ENCODE peak calls at places on chromosomes 11 and 22, in six cellular contexts. N is spleen, T is IMR-90, Q is uterus, M is A549, I is transverse colon. O is an unnamed sample. For H3K9me3, the result is how much of the 10 kb centered on the place peaks cover.

GRCh38 chr22:32723632-32724031 is 77.9 kb upstream of the TIMP3 start:
- DNase-seq in N (peak), T (peak), Q (peak), M (no peak), I (peak), O (no peak)

GRCh38 chr11:96168623-96169022 is 174.4 kb downstream of the MAML2 start:
- DNase-seq in N (no peak), T (peak), Q (peak), M (peak), I (no peak), O (peak)

GRCh38 chr22:19556963-19557545 is 32.8 kb upstream of the CLDN5 start:
- DNase-seq in N (no peak), T (no peak), Q (no peak), M (no peak), I (no peak), O (no peak)

GRCh38 chr11:70471254-70471653 is 72.9 kb downstream of the CTTN start:
- DNase-seq in N (peak), T (no peak), Q (no peak), M (peak), I (no peak), O (no peak)

GRCh38 chr11:70243912-70244652 is 26.4 kb upstream of the PPFIA1 start:
- DNase-seq in N (no peak), T (no peak), Q (no peak), M (peak), I (no peak), O (no peak)

GRCh38 chr22:17264321-17265052 is 45.3 kb upstream of the ADA2 start:
- DNase-seq in N (no peak), T (peak), Q (peak), M (no peak), I (no peak), O (peak)

GRCh38 chr11:19714387-19715363 is 2.0 kb downstream of the NAV2 start:
- DNase-seq in N (no peak), T (peak), Q (peak), M (peak), I (no peak), O (no peak)

GRCh38 chr11:103892603-103893002 is 143.8 kb upstream of the DDI1 start:
- DNase-seq in N (no peak), T (peak), Q (no peak), M (peak), I (no peak), O (no peak)

GRCh38 chr11:35751664-35752061 is 89.1 kb downstream of the TRIM44 start:
- DNase-seq in N (no peak), T (no peak), Q (no peak), M (no peak), I (no peak), O (no peak)

GRCh38 chr22:38417252-38418060 is 37.5 kb downstream of the KCNJ4 start:
- DNase-seq in N (peak), T (no peak), Q (no peak), M (no peak), I (no peak), O (no peak)

GRCh38 chr11:69342588-69343330 is 48.8 kb downstream of the MYEOV start:
- DNase-seq in N (no peak), T (no peak), Q (no peak), M (no peak), I (no peak), O (no peak)

GRCh38 chr22:20520093-20520511 is 12.7 kb downstream of the MED15 start:
- DNase-seq in N (no peak), T (peak), Q (no peak), M (no peak), I (no peak), O (no peak)

GRCh38 chr11:117345039-117345438 is 17.4 kb downstream of the CEP164 start:
- DNase-seq in N (no peak), T (peak), Q (no peak), M (no peak), I (no peak), O (no peak)

GRCh38 chr22:29079218-29079901 is 6.5 kb downstream of the KREMEN1 start:
- DNase-seq in N (no peak), T (no peak), Q (no peak), M (no peak), I (peak), O (no peak)

DNA sequence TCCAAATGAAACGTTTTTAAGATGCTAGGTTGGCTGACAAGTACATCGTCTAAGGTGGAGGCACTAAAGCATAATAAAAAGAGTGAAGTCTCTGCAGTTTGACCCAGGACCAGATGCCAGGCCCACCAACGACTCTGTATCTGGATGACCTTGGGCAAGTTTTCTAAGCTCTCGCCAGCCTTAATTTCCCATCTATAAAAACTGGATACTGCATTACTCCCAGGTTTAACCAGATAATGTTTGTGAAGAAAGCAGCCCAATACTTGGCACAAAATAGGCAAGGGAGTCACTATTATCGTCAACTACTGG is 49.0 kb downstream of the FAM83F start:
- DNase-seq in N (no peak), T (no peak), Q (no peak), M (no peak), I (no peak), O (no peak)
- TF ChIP-seq POLR2A in N (no peak), T (no peak), Q (no peak), M (no peak), I (no peak), O (no peak)

GRCh38 chr11:12061851-12062560 is 48.4 kb upstream of the MICAL2 start:
- DNase-seq in N (no peak), T (no peak), Q (no peak), M (no peak), I (no peak), O (peak)
- H3K9me3 ChIP-seq in N (under half), T (under half), Q (under half), M (under half), I (under half), O (under half)

DNA sequence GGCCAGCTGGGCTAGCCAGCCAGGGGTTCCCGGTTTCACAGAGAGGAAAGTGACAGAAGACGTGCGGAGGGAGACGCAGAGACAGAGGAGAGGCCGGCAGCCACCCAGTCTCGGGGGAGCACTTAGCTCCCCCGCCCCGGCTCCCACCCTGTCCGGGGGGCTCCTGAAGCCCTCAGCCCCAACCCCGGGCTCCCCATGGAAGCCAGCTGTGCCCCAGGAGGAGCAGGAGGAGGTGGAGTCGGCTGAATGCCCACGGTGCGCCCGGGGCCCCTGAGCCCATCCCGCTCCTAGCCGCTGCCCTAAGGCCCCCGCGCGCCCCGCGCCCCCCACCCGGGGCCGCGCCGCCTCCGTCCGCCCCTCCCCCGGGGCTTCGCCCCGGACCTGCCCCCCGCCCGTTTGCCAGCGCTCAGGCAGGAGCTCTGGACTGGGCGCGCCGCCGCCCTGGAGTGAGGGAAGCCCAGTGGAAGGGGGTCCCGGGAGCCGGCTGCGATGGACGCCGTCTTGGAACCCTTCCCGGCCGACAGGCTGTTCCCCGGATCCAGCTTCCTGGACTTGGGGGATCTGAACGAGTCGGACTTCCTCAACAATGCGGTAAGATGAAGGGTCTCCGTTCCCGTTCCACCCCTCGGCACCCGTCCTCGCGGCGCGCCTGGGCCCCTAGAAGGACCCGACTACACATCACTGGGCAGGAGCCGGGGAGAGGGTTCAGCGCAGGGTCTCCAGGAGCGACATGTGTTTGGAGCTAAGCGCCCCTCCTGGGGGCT is at the start of gene CREB3L1:
- DNase-seq in N (no peak), T (no peak), Q (peak), M (no peak), I (peak), O (no peak)
- TF ChIP-seq POLR2A in N (no peak), T (peak), Q (no peak), M (no peak), I (peak), O (no peak)

GRCh38 chr22:48944756-48945620 is 882.7 kb downstream of the BRD1 start:
- DNase-seq in N (peak), T (no peak), Q (no peak), M (no peak), I (peak), O (no peak)

GRCh38 chr22:48947636-48948035 is 880.0 kb downstream of the BRD1 start:
- DNase-seq in N (no peak), T (no peak), Q (no peak), M (no peak), I (no peak), O (no peak)

GRCh38 chr22:48943567-48944432 is 883.9 kb downstream of the BRD1 start:
- DNase-seq in N (peak), T (no peak), Q (no peak), M (peak), I (peak), O (no peak)

GRCh38 chr22:48944433-48944755 is 883.3 kb downstream of the BRD1 start:
- DNase-seq in N (no peak), T (no peak), Q (no peak), M (no peak), I (no peak), O (no peak)

GRCh38 chr22:48945621-48946458 is 881.8 kb downstream of the BRD1 start:
- DNase-seq in N (peak), T (no peak), Q (no peak), M (no peak), I (peak), O (no peak)
- H3K9me3 ChIP-seq in N (under half), T (under half), Q (under half), M (under half), I (under half), O (under half)

DNA sequence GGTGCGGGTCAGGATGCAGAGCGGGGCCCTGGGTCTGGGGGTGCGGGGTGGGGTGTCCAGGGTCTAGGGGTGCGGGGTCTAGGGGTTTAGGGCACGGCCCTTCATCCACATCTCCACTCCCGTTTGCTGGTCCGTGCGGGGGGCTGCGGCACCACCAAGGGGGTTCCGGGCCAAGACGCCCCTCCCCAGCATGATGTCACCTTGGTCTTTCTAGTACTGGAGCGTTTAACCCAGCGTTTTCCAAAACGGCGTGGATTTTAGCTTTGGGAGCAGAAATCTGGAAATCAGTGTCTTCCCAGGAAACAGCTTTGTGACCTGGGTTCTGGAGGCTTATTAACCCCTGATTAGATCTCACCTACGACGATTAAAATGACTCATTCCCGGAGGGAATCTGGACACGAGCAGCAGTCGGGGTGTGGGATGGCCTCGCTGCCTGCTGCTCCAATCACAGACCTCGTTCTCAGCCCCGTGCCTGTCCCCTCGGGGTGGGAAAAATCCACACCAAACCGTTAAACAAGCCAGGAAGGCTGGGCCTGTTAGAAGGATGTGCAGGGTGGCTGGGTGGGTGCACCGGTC is 759 bp downstream of the AP2A2 start:
- DNase-seq in N (no peak), T (peak), Q (peak), M (peak), I (peak), O (no peak)
- TF ChIP-seq POLR2A in N (no peak), T (no peak), Q (no peak), M (no peak), I (peak), O (no peak)

GRCh38 chr11:102435688-102436087 is 16.9 kb downstream of the TMEM123 start:
- DNase-seq in N (no peak), T (no peak), Q (no peak), M (no peak), I (no peak), O (no peak)
- H3K9me3 ChIP-seq in N (under half), T (under half), Q (under half), M (under half), I (under half), O (under half)

DNA sequence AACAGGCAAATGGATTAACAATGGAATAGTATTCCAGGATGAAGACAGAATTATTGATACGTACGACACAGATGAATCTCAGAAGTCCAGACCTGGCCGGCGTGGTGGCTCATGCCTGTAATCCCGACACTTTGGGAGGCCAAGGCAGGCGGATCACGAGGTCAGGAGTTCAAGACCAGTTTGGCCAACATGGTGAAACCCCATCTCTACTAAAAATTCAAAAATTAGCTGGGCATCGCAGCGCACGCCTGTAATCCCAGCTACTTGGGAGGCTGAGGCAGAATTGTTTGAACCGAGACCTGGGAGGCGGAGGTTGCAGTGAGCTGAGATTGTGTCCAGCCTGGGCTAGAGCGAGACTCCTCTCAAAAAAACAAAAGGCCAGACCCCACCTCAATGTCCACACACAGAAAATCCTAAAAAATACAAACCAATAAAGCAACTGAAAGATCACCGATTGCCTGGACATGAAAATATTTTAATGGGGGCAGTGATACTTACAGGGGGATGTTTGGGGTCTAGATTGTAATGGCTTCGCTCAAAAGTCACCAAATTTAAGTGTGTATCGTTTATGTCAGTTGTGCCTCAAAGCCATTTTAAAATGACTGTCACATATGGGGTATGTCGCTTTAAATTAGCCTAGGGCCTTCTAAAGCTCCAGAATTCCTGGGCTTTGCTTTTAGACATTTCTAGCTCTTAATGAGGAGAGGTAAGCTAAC is 3.8 kb downstream of the RPS25 start:
- DNase-seq in N (peak), T (no peak), Q (no peak), M (no peak), I (no peak), O (no peak)
- TF ChIP-seq POLR2A in N (no peak), T (peak), Q (no peak), M (no peak), I (no peak), O (no peak)

O was measured in gastrocnemius medialis.